ENCODE peak calls at places on chromosomes 6 and 20, in six cellular contexts. One of them, this sample, is unnamed.

GRCh38 chr6:42030585-42031506 is 19.5 kb upstream of the TAF8 start:
- DNase-seq in left lung: no peak
- DNase-seq in IMR-90: no peak
- DNase-seq in neuronal stem cell: no peak
- DNase-seq in coronary artery: no peak
- DNase-seq in ovary: no peak
- DNase-seq in this sample: no peak

GRCh38 chr6:130981409-130981808 is 81.6 kb downstream of the EPB41L2 start:
- DNase-seq in left lung: no peak
- DNase-seq in IMR-90: peak
- DNase-seq in neuronal stem cell: no peak
- DNase-seq in coronary artery: no peak
- DNase-seq in ovary: peak
- DNase-seq in this sample: no peak

GRCh38 chr6:163463795-163464194 is 49.3 kb downstream of the QKI start:
- DNase-seq in left lung: no peak
- DNase-seq in IMR-90: no peak
- DNase-seq in neuronal stem cell: no peak
- DNase-seq in coronary artery: no peak
- DNase-seq in ovary: no peak
- DNase-seq in this sample: no peak

GRCh38 chr6:107344383-107344782 is 115.0 kb downstream of the PDSS2 start:
- DNase-seq in left lung: no peak
- DNase-seq in IMR-90: no peak
- DNase-seq in neuronal stem cell: no peak
- DNase-seq in coronary artery: no peak
- DNase-seq in ovary: no peak
- DNase-seq in this sample: no peak

GRCh38 chr20:48723308-48724264 is 104.2 kb downstream of the PREX1 start:
- DNase-seq in left lung: peak
- DNase-seq in IMR-90: no peak
- DNase-seq in neuronal stem cell: no peak
- DNase-seq in coronary artery: peak
- DNase-seq in ovary: peak
- DNase-seq in this sample: no peak

GRCh38 chr6:146925846-146926245 is 278.4 kb upstream of the STXBP5 start:
- DNase-seq in left lung: no peak
- DNase-seq in IMR-90: no peak
- DNase-seq in neuronal stem cell: no peak
- DNase-seq in coronary artery: no peak
- DNase-seq in ovary: no peak
- DNase-seq in this sample: no peak

GRCh38 chr6:115740907-115741306 is 319.8 kb downstream of the FRK start:
- DNase-seq in left lung: no peak
- DNase-seq in IMR-90: no peak
- DNase-seq in neuronal stem cell: no peak
- DNase-seq in coronary artery: no peak
- DNase-seq in ovary: no peak
- DNase-seq in this sample: no peak

GRCh38 chr6:31633447-31633846 is 12.9 kb downstream of the PRRC2A start:
- DNase-seq in left lung: no peak
- DNase-seq in IMR-90: no peak
- DNase-seq in neuronal stem cell: no peak
- DNase-seq in coronary artery: no peak
- DNase-seq in ovary: no peak
- DNase-seq in this sample: no peak

GRCh38 chr6:35218021-35218420 is 4.3 kb downstream of the SCUBE3 start:
- DNase-seq in left lung: no peak
- DNase-seq in IMR-90: peak
- DNase-seq in neuronal stem cell: no peak
- DNase-seq in coronary artery: no peak
- DNase-seq in ovary: no peak
- DNase-seq in this sample: no peak

GRCh38 chr6:93679836-93680235 is 260.5 kb upstream of the EPHA7 start:
- DNase-seq in left lung: no peak
- DNase-seq in IMR-90: no peak
- DNase-seq in neuronal stem cell: no peak
- DNase-seq in coronary artery: no peak
- DNase-seq in ovary: no peak
- DNase-seq in this sample: no peak

GRCh38 chr20:63957004-63957689 is 931 bp upstream of the UCKL1 start:
- DNase-seq in left lung: peak
- DNase-seq in IMR-90: peak
- DNase-seq in neuronal stem cell: no peak
- DNase-seq in coronary artery: no peak
- DNase-seq in ovary: peak
- DNase-seq in this sample: peak

GRCh38 chr20:14824996-14825395 is 487.6 kb upstream of the FLRT3 start:
- DNase-seq in left lung: no peak
- DNase-seq in IMR-90: no peak
- DNase-seq in neuronal stem cell: peak
- DNase-seq in coronary artery: no peak
- DNase-seq in ovary: no peak
- DNase-seq in this sample: no peak

GRCh38 chr6:73694711-73695411 is 1.1 kb upstream of the CD109 start:
- DNase-seq in left lung: no peak
- DNase-seq in IMR-90: peak
- DNase-seq in neuronal stem cell: no peak
- DNase-seq in coronary artery: no peak
- DNase-seq in ovary: no peak
- DNase-seq in this sample: no peak

GRCh38 chr6:166688901-166689300 is 61.9 kb upstream of the RPS6KA2 start:
- DNase-seq in left lung: no peak
- DNase-seq in IMR-90: no peak
- DNase-seq in neuronal stem cell: no peak
- DNase-seq in coronary artery: no peak
- DNase-seq in ovary: no peak
- DNase-seq in this sample: no peak

GRCh38 chr6:157155838-157156237 is 167.5 kb downstream of the TMEM242 start:
- DNase-seq in left lung: no peak
- DNase-seq in IMR-90: no peak
- DNase-seq in neuronal stem cell: no peak
- DNase-seq in coronary artery: no peak
- DNase-seq in ovary: no peak
- DNase-seq in this sample: no peak

GRCh38 chr6:148445620-148446019 is 103.0 kb downstream of the SASH1 start:
- DNase-seq in left lung: no peak
- DNase-seq in IMR-90: peak
- DNase-seq in neuronal stem cell: no peak
- DNase-seq in coronary artery: no peak
- DNase-seq in ovary: no peak
- DNase-seq in this sample: no peak

GRCh38 chr6:79257381-79258205 is 23.1 kb upstream of the HMGN3 start:
- DNase-seq in left lung: no peak
- DNase-seq in IMR-90: peak
- DNase-seq in neuronal stem cell: no peak
- DNase-seq in coronary artery: no peak
- DNase-seq in ovary: no peak
- DNase-seq in this sample: no peak

GRCh38 chr6:42190784-42191183 is 4.0 kb downstream of the GUCA1B start:
- DNase-seq in left lung: no peak
- DNase-seq in IMR-90: peak
- DNase-seq in neuronal stem cell: no peak
- DNase-seq in coronary artery: peak
- DNase-seq in ovary: no peak
- DNase-seq in this sample: no peak

GRCh38 chr20:3250091-3250504 is 11.1 kb upstream of the SLC4A11 start:
- DNase-seq in left lung: peak
- DNase-seq in IMR-90: no peak
- DNase-seq in neuronal stem cell: peak
- DNase-seq in coronary artery: no peak
- DNase-seq in ovary: no peak
- DNase-seq in this sample: no peak

GRCh38 chr6:84568971-84569370 is 195.4 kb downstream of the TBX18 start:
- DNase-seq in left lung: no peak
- DNase-seq in IMR-90: peak
- DNase-seq in neuronal stem cell: no peak
- DNase-seq in coronary artery: no peak
- DNase-seq in ovary: no peak
- DNase-seq in this sample: no peak

GRCh38 chr6:157761331-157761921 is 61.6 kb upstream of the SNX9 start:
- DNase-seq in left lung: no peak
- DNase-seq in IMR-90: peak
- DNase-seq in neuronal stem cell: no peak
- DNase-seq in coronary artery: no peak
- DNase-seq in ovary: no peak
- DNase-seq in this sample: peak

GRCh38 chr6:3585320-3585935 is 128.6 kb upstream of the SLC22A23 start:
- DNase-seq in left lung: no peak
- DNase-seq in IMR-90: peak
- DNase-seq in neuronal stem cell: no peak
- DNase-seq in coronary artery: no peak
- DNase-seq in ovary: no peak
- DNase-seq in this sample: no peak

GRCh38 chr20:2911200-2911599 is 37.9 kb downstream of the PTPRA start:
- DNase-seq in left lung: no peak
- DNase-seq in IMR-90: peak
- DNase-seq in neuronal stem cell: no peak
- DNase-seq in coronary artery: no peak
- DNase-seq in ovary: no peak
- DNase-seq in this sample: no peak

GRCh38 chr6:45478235-45478634 is 100.5 kb upstream of the SUPT3H start:
- DNase-seq in left lung: no peak
- DNase-seq in IMR-90: peak
- DNase-seq in neuronal stem cell: no peak
- DNase-seq in coronary artery: no peak
- DNase-seq in ovary: no peak
- DNase-seq in this sample: no peak

GRCh38 chr20:50281831-50282591 is 91.4 kb downstream of the CEBPB start:
- DNase-seq in left lung: peak
- DNase-seq in IMR-90: no peak
- DNase-seq in neuronal stem cell: no peak
- DNase-seq in coronary artery: no peak
- DNase-seq in ovary: no peak
- DNase-seq in this sample: no peak

GRCh38 chr20:53080969-53081871 is 109.1 kb downstream of the TSHZ2 start:
- DNase-seq in left lung: no peak
- DNase-seq in IMR-90: peak
- DNase-seq in neuronal stem cell: no peak
- DNase-seq in coronary artery: no peak
- DNase-seq in ovary: peak
- DNase-seq in this sample: no peak

GRCh38 chr6:33995046-33995872 is 150.6 kb downstream of the GRM4 start:
- DNase-seq in left lung: no peak
- DNase-seq in IMR-90: no peak
- DNase-seq in neuronal stem cell: no peak
- DNase-seq in coronary artery: peak
- DNase-seq in ovary: no peak
- DNase-seq in this sample: no peak

GRCh38 chr6:42690151-42690702 is 32.2 kb downstream of the PRPH2 start:
- DNase-seq in left lung: no peak
- DNase-seq in IMR-90: peak
- DNase-seq in neuronal stem cell: no peak
- DNase-seq in coronary artery: no peak
- DNase-seq in ovary: no peak
- DNase-seq in this sample: no peak

DNA sequence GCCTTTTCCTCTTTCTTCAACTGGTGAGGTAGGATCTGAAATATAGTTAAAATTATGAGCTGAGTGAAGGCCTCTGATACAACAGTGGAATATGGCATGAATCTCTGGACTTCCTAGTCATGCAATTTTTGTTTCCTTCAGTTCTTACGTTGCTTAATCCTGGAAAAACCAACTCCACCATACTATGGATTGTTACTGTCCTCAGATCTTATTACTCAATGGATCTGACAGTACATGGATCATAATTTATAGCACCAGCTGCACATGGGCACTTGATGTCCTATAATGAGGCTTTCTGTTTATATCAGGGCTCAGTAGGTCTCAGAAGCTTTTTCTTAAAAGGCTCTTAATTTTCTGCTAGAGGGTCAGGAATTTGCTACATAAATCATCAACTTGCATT is 1341.0 kb upstream of the EYS start:
- DNase-seq in left lung: no peak
- DNase-seq in IMR-90: no peak
- DNase-seq in neuronal stem cell: no peak
- DNase-seq in coronary artery: no peak
- DNase-seq in ovary: no peak
- DNase-seq in this sample: no peak
- H3K4me3 ChIP-seq in left lung: no peak
- H3K4me3 ChIP-seq in IMR-90: no peak
- H3K4me3 ChIP-seq in neuronal stem cell: no peak
- H3K4me3 ChIP-seq in coronary artery: no peak
- H3K4me3 ChIP-seq in ovary: no peak
- H3K4me3 ChIP-seq in this sample: no peak

GRCh38 chr6:164838068-164838615 is 471.3 kb downstream of the C6orf118 start:
- DNase-seq in left lung: no peak
- DNase-seq in IMR-90: no peak
- DNase-seq in neuronal stem cell: no peak
- DNase-seq in coronary artery: no peak
- DNase-seq in ovary: no peak
- DNase-seq in this sample: no peak

GRCh38 chr6:164826831-164827468 is 482.5 kb downstream of the C6orf118 start:
- DNase-seq in left lung: no peak
- DNase-seq in IMR-90: no peak
- DNase-seq in neuronal stem cell: no peak
- DNase-seq in coronary artery: no peak
- DNase-seq in ovary: no peak
- DNase-seq in this sample: no peak

GRCh38 chr6:164827537-164827936 is 481.9 kb downstream of the C6orf118 start:
- DNase-seq in left lung: no peak
- DNase-seq in IMR-90: no peak
- DNase-seq in neuronal stem cell: no peak
- DNase-seq in coronary artery: no peak
- DNase-seq in ovary: no peak
- DNase-seq in this sample: no peak

DNA sequence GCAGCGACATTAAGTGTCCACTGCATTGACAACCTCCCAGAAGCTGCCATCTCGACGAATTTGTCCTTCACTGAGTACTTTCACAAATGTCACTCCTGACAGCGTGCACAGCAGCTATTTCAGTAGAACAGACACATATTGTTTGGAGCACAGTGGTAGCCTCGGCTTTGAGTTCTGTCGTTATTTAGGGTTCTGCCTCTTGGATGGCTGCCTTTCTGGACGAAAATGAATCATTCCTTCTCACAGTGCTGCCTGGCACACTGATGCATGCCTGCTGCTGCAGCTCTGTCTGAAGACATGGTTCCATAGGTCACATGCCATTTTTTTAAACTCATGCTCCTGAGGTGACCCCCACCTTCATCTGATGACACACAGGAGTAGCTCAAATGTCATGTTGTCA is 477.0 kb downstream of the C6orf118 start:
- DNase-seq in left lung: no peak
- DNase-seq in IMR-90: no peak
- DNase-seq in neuronal stem cell: no peak
- DNase-seq in coronary artery: no peak
- DNase-seq in ovary: no peak
- DNase-seq in this sample: no peak
- H3K27ac ChIP-seq in left lung: no peak
- H3K27ac ChIP-seq in IMR-90: no peak
- H3K27ac ChIP-seq in neuronal stem cell: no peak
- H3K27ac ChIP-seq in coronary artery: no peak
- H3K27ac ChIP-seq in ovary: no peak
- H3K27ac ChIP-seq in this sample: no peak

GRCh38 chr6:144343736-144344428 is 58.7 kb downstream of the UTRN start:
- DNase-seq in left lung: no peak
- DNase-seq in IMR-90: no peak
- DNase-seq in neuronal stem cell: no peak
- DNase-seq in coronary artery: no peak
- DNase-seq in ovary: no peak
- DNase-seq in this sample: peak
- H3K4me3 ChIP-seq in left lung: no peak
- H3K4me3 ChIP-seq in IMR-90: no peak
- H3K4me3 ChIP-seq in neuronal stem cell: no peak
- H3K4me3 ChIP-seq in coronary artery: no peak
- H3K4me3 ChIP-seq in ovary: no peak
- H3K4me3 ChIP-seq in this sample: peak

GRCh38 chr6:142943746-142944125 is 1.2 kb downstream of the HIVEP2 start:
- DNase-seq in left lung: no peak
- DNase-seq in IMR-90: peak
- DNase-seq in neuronal stem cell: peak
- DNase-seq in coronary artery: peak
- DNase-seq in ovary: peak
- DNase-seq in this sample: peak
- H3K27ac ChIP-seq in left lung: peak
- H3K27ac ChIP-seq in IMR-90: peak
- H3K27ac ChIP-seq in neuronal stem cell: no peak
- H3K27ac ChIP-seq in coronary artery: peak
- H3K27ac ChIP-seq in ovary: peak
- H3K27ac ChIP-seq in this sample: peak